ENCODE peak calls at places on chromosomes 12 and 14, in nine cellular contexts. One of them, this sample, is unnamed.

GRCh38 chr14:22375321-22375930 is 213.6 kb downstream of the DAD1 start:
- DNase-seq in IMR-90: peak
- DNase-seq in GM23338: peak
- DNase-seq in uterus: no peak
- DNase-seq in fibroblast of mammary gland: peak
- DNase-seq in stomach: no peak
- DNase-seq in AG04449: no peak
- DNase-seq in cardiac fibroblast: peak
- DNase-seq in Panc1: peak
- DNase-seq in this sample: peak

GRCh38 chr14:42617005-42617404 is 1010.3 kb downstream of the LRFN5 start:
- DNase-seq in IMR-90: no peak
- DNase-seq in GM23338: no peak
- DNase-seq in uterus: no peak
- DNase-seq in fibroblast of mammary gland: no peak
- DNase-seq in stomach: no peak
- DNase-seq in AG04449: no peak
- DNase-seq in cardiac fibroblast: no peak
- DNase-seq in Panc1: no peak
- DNase-seq in this sample: no peak

GRCh38 chr14:77154421-77154820 is 12.8 kb upstream of the ZDHHC22 start:
- DNase-seq in IMR-90: no peak
- DNase-seq in GM23338: no peak
- DNase-seq in uterus: no peak
- DNase-seq in fibroblast of mammary gland: no peak
- DNase-seq in stomach: no peak
- DNase-seq in AG04449: no peak
- DNase-seq in cardiac fibroblast: no peak
- DNase-seq in Panc1: no peak
- DNase-seq in this sample: no peak

GRCh38 chr12:114186241-114187002 is 219.5 kb downstream of the TBX5 start:
- DNase-seq in IMR-90: no peak
- DNase-seq in GM23338: peak
- DNase-seq in uterus: no peak
- DNase-seq in fibroblast of mammary gland: no peak
- DNase-seq in stomach: no peak
- DNase-seq in AG04449: no peak
- DNase-seq in cardiac fibroblast: no peak
- DNase-seq in Panc1: no peak
- DNase-seq in this sample: no peak

GRCh38 chr12:131616316-131617098 is 94.4 kb upstream of the SFSWAP start:
- DNase-seq in IMR-90: no peak
- DNase-seq in GM23338: no peak
- DNase-seq in uterus: no peak
- DNase-seq in fibroblast of mammary gland: no peak
- DNase-seq in stomach: no peak
- DNase-seq in AG04449: no peak
- DNase-seq in cardiac fibroblast: no peak
- DNase-seq in Panc1: no peak
- DNase-seq in this sample: no peak

GRCh38 chr12:124379938-124380754 is 85.3 kb downstream of the RFLNA start:
- DNase-seq in IMR-90: peak
- DNase-seq in GM23338: no peak
- DNase-seq in uterus: peak
- DNase-seq in fibroblast of mammary gland: peak
- DNase-seq in stomach: peak
- DNase-seq in AG04449: no peak
- DNase-seq in cardiac fibroblast: peak
- DNase-seq in Panc1: no peak
- DNase-seq in this sample: no peak

GRCh38 chr14:55585854-55586253 is 5.8 kb downstream of the KTN1 start:
- DNase-seq in IMR-90: peak
- DNase-seq in GM23338: no peak
- DNase-seq in uterus: no peak
- DNase-seq in fibroblast of mammary gland: peak
- DNase-seq in stomach: no peak
- DNase-seq in AG04449: no peak
- DNase-seq in cardiac fibroblast: no peak
- DNase-seq in Panc1: no peak
- DNase-seq in this sample: no peak

GRCh38 chr12:51818567-51819300 is 29.8 kb downstream of the FIGNL2 start:
- DNase-seq in IMR-90: peak
- DNase-seq in GM23338: no peak
- DNase-seq in uterus: peak
- DNase-seq in fibroblast of mammary gland: peak
- DNase-seq in stomach: no peak
- DNase-seq in AG04449: peak
- DNase-seq in cardiac fibroblast: peak
- DNase-seq in Panc1: no peak
- DNase-seq in this sample: no peak

GRCh38 chr14:55201219-55202096 is 10.1 kb upstream of the DLGAP5 start:
- DNase-seq in IMR-90: no peak
- DNase-seq in GM23338: peak
- DNase-seq in uterus: no peak
- DNase-seq in fibroblast of mammary gland: no peak
- DNase-seq in stomach: no peak
- DNase-seq in AG04449: no peak
- DNase-seq in cardiac fibroblast: no peak
- DNase-seq in Panc1: no peak
- DNase-seq in this sample: no peak

GRCh38 chr12:112971248-112971647 is 7.1 kb upstream of the OAS2 start:
- DNase-seq in IMR-90: peak
- DNase-seq in GM23338: no peak
- DNase-seq in uterus: no peak
- DNase-seq in fibroblast of mammary gland: peak
- DNase-seq in stomach: no peak
- DNase-seq in AG04449: no peak
- DNase-seq in cardiac fibroblast: peak
- DNase-seq in Panc1: no peak
- DNase-seq in this sample: no peak

GRCh38 chr12:88127099-88127498 is 14.8 kb downstream of the CEP290 start:
- DNase-seq in IMR-90: no peak
- DNase-seq in GM23338: no peak
- DNase-seq in uterus: no peak
- DNase-seq in fibroblast of mammary gland: no peak
- DNase-seq in stomach: no peak
- DNase-seq in AG04449: no peak
- DNase-seq in cardiac fibroblast: no peak
- DNase-seq in Panc1: no peak
- DNase-seq in this sample: no peak

GRCh38 chr12:106127289-106128126 is 11.2 kb downstream of the NUAK1 start:
- DNase-seq in IMR-90: peak
- DNase-seq in GM23338: no peak
- DNase-seq in uterus: no peak
- DNase-seq in fibroblast of mammary gland: no peak
- DNase-seq in stomach: no peak
- DNase-seq in AG04449: no peak
- DNase-seq in cardiac fibroblast: no peak
- DNase-seq in Panc1: no peak
- DNase-seq in this sample: no peak

GRCh38 chr12:95384785-95385184 is 89.2 kb upstream of the METAP2 start:
- DNase-seq in IMR-90: no peak
- DNase-seq in GM23338: no peak
- DNase-seq in uterus: no peak
- DNase-seq in fibroblast of mammary gland: no peak
- DNase-seq in stomach: no peak
- DNase-seq in AG04449: no peak
- DNase-seq in cardiac fibroblast: no peak
- DNase-seq in Panc1: no peak
- DNase-seq in this sample: no peak

GRCh38 chr14:99258341-99258781 is 13.6 kb downstream of the BCL11B start:
- DNase-seq in IMR-90: no peak
- DNase-seq in GM23338: peak
- DNase-seq in uterus: no peak
- DNase-seq in fibroblast of mammary gland: no peak
- DNase-seq in stomach: no peak
- DNase-seq in AG04449: no peak
- DNase-seq in cardiac fibroblast: no peak
- DNase-seq in Panc1: no peak
- DNase-seq in this sample: no peak

GRCh38 chr14:98136420-98136819 is 1135.6 kb downstream of the BCL11B start:
- DNase-seq in IMR-90: no peak
- DNase-seq in GM23338: no peak
- DNase-seq in uterus: no peak
- DNase-seq in fibroblast of mammary gland: no peak
- DNase-seq in stomach: no peak
- DNase-seq in AG04449: no peak
- DNase-seq in cardiac fibroblast: no peak
- DNase-seq in Panc1: no peak
- DNase-seq in this sample: no peak

GRCh38 chr12:95637471-95638155 is 86.3 kb upstream of the USP44 start:
- DNase-seq in IMR-90: peak
- DNase-seq in GM23338: no peak
- DNase-seq in uterus: no peak
- DNase-seq in fibroblast of mammary gland: peak
- DNase-seq in stomach: no peak
- DNase-seq in AG04449: peak
- DNase-seq in cardiac fibroblast: peak
- DNase-seq in Panc1: no peak
- DNase-seq in this sample: no peak

GRCh38 chr12:104510873-104511243 is 54.1 kb downstream of the CHST11 start:
- DNase-seq in IMR-90: no peak
- DNase-seq in GM23338: no peak
- DNase-seq in uterus: no peak
- DNase-seq in fibroblast of mammary gland: no peak
- DNase-seq in stomach: no peak
- DNase-seq in AG04449: no peak
- DNase-seq in cardiac fibroblast: no peak
- DNase-seq in Panc1: no peak
- DNase-seq in this sample: no peak

GRCh38 chr12:68786929-68787328 is 21.0 kb upstream of the MDM2 start:
- DNase-seq in IMR-90: no peak
- DNase-seq in GM23338: peak
- DNase-seq in uterus: no peak
- DNase-seq in fibroblast of mammary gland: no peak
- DNase-seq in stomach: no peak
- DNase-seq in AG04449: no peak
- DNase-seq in cardiac fibroblast: no peak
- DNase-seq in Panc1: no peak
- DNase-seq in this sample: no peak

GRCh38 chr12:77575376-77575775 is 255.3 kb upstream of the NAV3 start:
- DNase-seq in IMR-90: no peak
- DNase-seq in GM23338: no peak
- DNase-seq in uterus: no peak
- DNase-seq in fibroblast of mammary gland: no peak
- DNase-seq in stomach: no peak
- DNase-seq in AG04449: no peak
- DNase-seq in cardiac fibroblast: no peak
- DNase-seq in Panc1: no peak
- DNase-seq in this sample: peak

GRCh38 chr12:80406253-80406652 is 37.8 kb upstream of the PTPRQ start:
- DNase-seq in IMR-90: no peak
- DNase-seq in GM23338: no peak
- DNase-seq in uterus: no peak
- DNase-seq in fibroblast of mammary gland: no peak
- DNase-seq in stomach: no peak
- DNase-seq in AG04449: no peak
- DNase-seq in cardiac fibroblast: no peak
- DNase-seq in Panc1: no peak
- DNase-seq in this sample: no peak

GRCh38 chr12:121787063-121787774 is 6.3 kb downstream of the RHOF start:
- DNase-seq in IMR-90: no peak
- DNase-seq in GM23338: no peak
- DNase-seq in uterus: no peak
- DNase-seq in fibroblast of mammary gland: no peak
- DNase-seq in stomach: peak
- DNase-seq in AG04449: no peak
- DNase-seq in cardiac fibroblast: no peak
- DNase-seq in Panc1: no peak
- DNase-seq in this sample: no peak
- TF ChIP-seq CTCF in IMR-90: no peak
- TF ChIP-seq CTCF in GM23338: no peak
- TF ChIP-seq CTCF in uterus: no peak
- TF ChIP-seq CTCF in fibroblast of mammary gland: no peak
- TF ChIP-seq CTCF in stomach: no peak
- TF ChIP-seq CTCF in AG04449: no peak
- TF ChIP-seq CTCF in cardiac fibroblast: no peak
- TF ChIP-seq CTCF in Panc1: no peak
- TF ChIP-seq CTCF in this sample: no peak

DNA sequence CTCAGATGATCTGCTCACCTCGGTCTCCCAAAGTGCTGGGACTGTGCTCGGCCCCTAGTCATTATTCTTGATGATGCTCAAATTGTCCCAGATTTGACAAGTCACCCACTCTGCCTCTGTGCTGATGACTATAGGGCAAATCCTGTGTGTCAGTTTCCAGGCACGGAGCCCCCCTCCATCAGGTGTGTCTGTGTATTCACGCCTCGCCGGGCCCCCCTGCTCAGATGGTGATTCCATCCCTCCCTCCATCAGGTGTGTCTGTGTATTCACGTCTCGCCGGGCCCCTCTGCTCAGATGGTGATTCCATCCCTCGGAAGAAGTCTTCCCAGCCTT is 4.3 kb upstream of the GPR132 start:
- DNase-seq in IMR-90: no peak
- DNase-seq in GM23338: no peak
- DNase-seq in uterus: no peak
- DNase-seq in fibroblast of mammary gland: no peak
- DNase-seq in stomach: no peak
- DNase-seq in AG04449: no peak
- DNase-seq in cardiac fibroblast: no peak
- DNase-seq in Panc1: no peak
- DNase-seq in this sample: no peak
- H3K4me3 ChIP-seq in IMR-90: no peak
- H3K4me3 ChIP-seq in GM23338: no peak
- H3K4me3 ChIP-seq in uterus: no peak
- H3K4me3 ChIP-seq in fibroblast of mammary gland: no peak
- H3K4me3 ChIP-seq in stomach: no peak
- H3K4me3 ChIP-seq in AG04449: no peak
- H3K4me3 ChIP-seq in cardiac fibroblast: no peak
- H3K4me3 ChIP-seq in Panc1: no peak
- H3K4me3 ChIP-seq in this sample: no peak

DNA sequence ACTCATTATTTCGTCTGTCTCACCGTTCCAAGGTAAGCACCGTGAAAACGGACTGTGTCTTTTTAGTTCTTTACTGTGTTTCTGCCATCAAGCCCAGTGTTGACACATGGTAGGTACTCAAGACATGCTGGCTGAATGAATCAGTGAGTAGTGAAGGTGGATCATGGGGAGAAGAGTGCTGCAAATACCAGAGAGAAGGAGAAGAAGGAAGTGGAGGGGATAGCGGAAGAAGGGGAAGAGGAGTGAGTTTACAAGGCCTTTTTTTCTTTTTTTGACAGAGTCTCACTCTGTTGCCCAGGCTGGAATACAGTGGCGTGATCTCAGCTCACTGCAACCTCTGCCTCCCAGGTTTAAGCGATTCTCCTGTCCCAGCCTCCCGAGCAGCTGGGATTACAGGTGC is 54.6 kb downstream of the ETV6 start:
- DNase-seq in IMR-90: no peak
- DNase-seq in GM23338: no peak
- DNase-seq in uterus: no peak
- DNase-seq in fibroblast of mammary gland: no peak
- DNase-seq in stomach: no peak
- DNase-seq in AG04449: no peak
- DNase-seq in cardiac fibroblast: no peak
- DNase-seq in Panc1: no peak
- DNase-seq in this sample: no peak
- TF ChIP-seq CTCF in IMR-90: no peak
- TF ChIP-seq CTCF in GM23338: no peak
- TF ChIP-seq CTCF in uterus: no peak
- TF ChIP-seq CTCF in fibroblast of mammary gland: no peak
- TF ChIP-seq CTCF in stomach: no peak
- TF ChIP-seq CTCF in AG04449: no peak
- TF ChIP-seq CTCF in cardiac fibroblast: no peak
- TF ChIP-seq CTCF in Panc1: no peak
- TF ChIP-seq CTCF in this sample: no peak

GRCh38 chr12:22082190-22082701 is 36.2 kb downstream of the CMAS start:
- DNase-seq in IMR-90: no peak
- DNase-seq in GM23338: peak
- DNase-seq in uterus: no peak
- DNase-seq in fibroblast of mammary gland: no peak
- DNase-seq in stomach: no peak
- DNase-seq in AG04449: no peak
- DNase-seq in cardiac fibroblast: no peak
- DNase-seq in Panc1: no peak
- DNase-seq in this sample: no peak
- H3K4me3 ChIP-seq in IMR-90: no peak
- H3K4me3 ChIP-seq in GM23338: no peak
- H3K4me3 ChIP-seq in uterus: no peak
- H3K4me3 ChIP-seq in fibroblast of mammary gland: no peak
- H3K4me3 ChIP-seq in stomach: no peak
- H3K4me3 ChIP-seq in AG04449: no peak
- H3K4me3 ChIP-seq in cardiac fibroblast: no peak
- H3K4me3 ChIP-seq in Panc1: no peak
- H3K4me3 ChIP-seq in this sample: no peak